ENCODE peak calls at places on chromosomes 16 and 17, in ten cellular contexts. T, N, J, Y, F, Z, S, E, M and G are unnamed samples.

GRCh38 chr17:78820841-78821240 is 19.8 kb downstream of the USP36 start:
- DNase-seq in T (no peak), N (no peak), J (no peak), Y (no peak), F (no peak), Z (no peak), S (no peak), E (no peak), M (no peak), G (no peak)

GRCh38 chr17:33228548-33228947 is 64.5 kb downstream of the ASIC2 start:
- DNase-seq in T (no peak), N (no peak), J (no peak), Y (no peak), F (no peak), Z (no peak), S (no peak), E (no peak), M (no peak), G (no peak)

GRCh38 chr16:84103678-84104077 is 13.1 kb downstream of the MBTPS1 start:
- DNase-seq in T (no peak), N (no peak), J (no peak), Y (no peak), F (no peak), Z (no peak), S (no peak), E (no peak), M (peak), G (no peak)

GRCh38 chr17:16197276-16197675 is 18.1 kb downstream of the NCOR1 start:
- DNase-seq in T (no peak), N (peak), J (no peak), Y (no peak), F (no peak), Z (peak), S (no peak), E (no peak), M (no peak), G (no peak)

GRCh38 chr17:43085489-43085888 is 39.7 kb downstream of the BRCA1 start:
- DNase-seq in T (no peak), N (peak), J (no peak), Y (no peak), F (no peak), Z (peak), S (no peak), E (no peak), M (no peak), G (no peak)

GRCh38 chr16:57244767-57245471 is at the start of gene ARL2BP:
- DNase-seq in T (peak), N (peak), J (peak), Y (peak), F (peak), Z (peak), S (peak), E (peak), M (peak), G (peak)

GRCh38 chr16:50857881-50858280 is 116.0 kb downstream of the CYLD start:
- DNase-seq in T (no peak), N (no peak), J (no peak), Y (no peak), F (no peak), Z (no peak), S (no peak), E (no peak), M (no peak), G (no peak)

GRCh38 chr17:979211-979538 is 401 bp downstream of the NXN start:
- DNase-seq in T (no peak), N (no peak), J (no peak), Y (no peak), F (no peak), Z (no peak), S (peak), E (no peak), M (no peak), G (no peak)

GRCh38 chr16:57813466-57813865 is 11.2 kb upstream of the KIFC3 start:
- DNase-seq in T (no peak), N (no peak), J (no peak), Y (no peak), F (no peak), Z (no peak), S (no peak), E (no peak), M (no peak), G (no peak)

GRCh38 chr17:223723-224471 is 42.4 kb upstream of the DOC2B start:
- DNase-seq in T (no peak), N (no peak), J (no peak), Y (no peak), F (no peak), Z (no peak), S (no peak), E (no peak), M (no peak), G (no peak)

GRCh38 chr17:66508896-66509843 is 206.8 kb downstream of the PRKCA start:
- DNase-seq in T (no peak), N (peak), J (no peak), Y (peak), F (no peak), Z (peak), S (no peak), E (peak), M (peak), G (no peak)

GRCh38 chr17:59378621-59379194 is 47.3 kb downstream of the YPEL2 start:
- DNase-seq in T (no peak), N (peak), J (no peak), Y (no peak), F (no peak), Z (peak), S (no peak), E (no peak), M (peak), G (no peak)